ENCODE peak calls at places on chromosomes 6 and 20, in four cellular contexts. H, T, P and Q are unnamed samples.

GRCh38 chr6:117548797-117549301 is 53.5 kb downstream of the GOPC start:
- DNase-seq in H (no peak), T (peak; percentile 87), P (peak; percentile 17), Q (no peak)

GRCh38 chr6:137084090-137084489 is 39.3 kb upstream of the IL20RA start:
- DNase-seq in H (no peak), T (no peak), P (no peak), Q (no peak)

GRCh38 chr6:56348578-56348977 is 101.2 kb upstream of the COL21A1 start:
- DNase-seq in H (no peak), T (no peak), P (no peak), Q (no peak)

GRCh38 chr6:108621117-108621516 is 60.4 kb downstream of the FOXO3 start:
- DNase-seq in H (peak; percentile 21), T (peak; percentile 89), P (no peak), Q (no peak)

GRCh38 chr6:52155791-52156576 is 30.2 kb upstream of the IL17A start:
- DNase-seq in H (no peak), T (peak; percentile 18), P (no peak), Q (no peak)

GRCh38 chr6:127458817-127459216 is 372 bp downstream of the KIAA0408 start:
- DNase-seq in H (no peak), T (no peak), P (no peak), Q (no peak)

GRCh38 chr6:160163425-160163824 is 41.8 kb downstream of the SLC22A1 start:
- DNase-seq in H (no peak), T (no peak), P (no peak), Q (no peak)

GRCh38 chr6:124780621-124781020 is 181.6 kb upstream of the RNF217 start:
- DNase-seq in H (no peak), T (peak; percentile 14), P (no peak), Q (no peak)

GRCh38 chr6:43846556-43846955 is 76.5 kb downstream of the VEGFA start:
- DNase-seq in H (no peak), T (peak; percentile 18), P (no peak), Q (no peak)

GRCh38 chr20:57936636-57937310 is 227.0 kb upstream of the PMEPA1 start:
- DNase-seq in H (no peak), T (no peak), P (no peak), Q (no peak)

GRCh38 chr20:57941121-57941522 is 231.3 kb upstream of the PMEPA1 start:
- DNase-seq in H (no peak), T (no peak), P (no peak), Q (no peak)

GRCh38 chr20:57939499-57939898 is 229.7 kb upstream of the PMEPA1 start:
- DNase-seq in H (no peak), T (no peak), P (no peak), Q (no peak)

GRCh38 chr20:57940376-57940775 is 230.6 kb upstream of the PMEPA1 start:
- DNase-seq in H (no peak), T (no peak), P (no peak), Q (no peak)

DNA sequence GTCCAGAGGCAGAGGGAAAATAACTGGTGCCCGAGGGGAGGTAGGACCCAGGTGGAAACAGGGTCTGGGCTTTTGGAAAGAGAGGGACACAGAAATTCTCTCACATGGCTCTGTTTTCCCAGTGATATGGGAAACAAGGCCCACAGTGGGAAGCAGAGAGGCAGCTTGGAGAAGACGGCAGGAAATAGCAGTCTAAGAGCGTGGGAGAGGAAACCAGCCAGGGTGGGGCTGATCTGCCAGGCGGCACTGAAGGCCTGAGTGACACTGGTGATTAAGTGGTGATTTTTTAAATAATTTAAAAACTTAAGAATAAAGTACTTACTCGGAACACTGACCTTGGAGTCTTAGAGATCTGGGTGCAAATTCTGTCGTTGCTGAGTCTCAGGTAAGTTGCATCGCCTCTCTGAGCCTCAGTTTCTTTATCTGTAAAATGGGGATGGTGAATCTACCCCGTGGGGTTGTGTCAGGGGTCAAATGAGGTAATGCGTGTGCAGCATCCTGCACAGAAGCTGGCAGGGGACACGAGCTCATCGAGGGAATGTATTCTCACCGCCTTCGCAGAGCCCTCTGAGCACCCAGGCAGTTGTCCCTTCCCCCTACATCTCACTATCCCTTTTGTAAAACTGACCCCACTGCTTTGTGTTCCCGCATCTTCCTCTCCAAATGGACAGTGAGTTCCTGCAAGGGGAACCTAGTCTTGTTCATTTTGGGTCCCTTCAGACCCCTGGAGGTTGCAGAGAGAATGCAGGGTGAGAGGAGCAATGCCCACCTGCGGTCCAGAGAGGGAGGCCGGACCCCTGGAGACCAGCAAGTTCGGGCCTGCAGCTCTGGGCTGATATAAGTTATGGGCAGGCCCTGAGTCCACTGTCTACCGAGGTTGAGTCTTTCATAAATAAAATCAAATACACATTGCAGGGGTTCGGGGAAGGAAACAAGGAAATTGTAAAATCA is 228.6 kb upstream of the PMEPA1 start:
- DNase-seq in H (no peak), T (peak; percentile 13), P (no peak), Q (no peak)
- TF ChIP-seq CTCF in H (no peak), T (peak; percentile 14), P (no peak), Q (peak; percentile 21)

GRCh38 chr6:107075951-107076381 is 39.3 kb downstream of the BEND3 start:
- DNase-seq in H (no peak), T (peak; percentile 27), P (no peak), Q (no peak)
- TF ChIP-seq CTCF in H (peak; percentile 35), T (peak; percentile 17), P (no peak), Q (no peak)

DNA sequence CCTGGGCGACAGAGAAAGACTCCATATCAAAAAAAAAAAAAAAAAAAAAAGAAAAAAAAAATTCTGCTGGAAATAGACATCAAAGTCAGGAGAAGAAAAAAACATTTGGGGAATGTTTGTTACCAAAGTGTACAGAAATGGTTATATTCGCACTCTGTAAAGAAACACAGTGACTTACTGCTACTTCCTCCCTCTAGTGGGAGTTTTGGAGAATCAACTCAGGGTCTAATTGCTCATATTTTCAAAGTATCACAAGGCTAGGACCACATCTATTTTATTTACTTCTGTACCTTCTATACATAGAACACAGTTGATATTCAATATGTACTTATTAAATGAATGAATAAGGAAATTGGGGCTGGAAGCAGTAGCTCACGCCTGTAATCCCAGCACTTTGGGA is 24.4 kb downstream of the ARG1 start:
- DNase-seq in H (no peak), T (no peak), P (no peak), Q (no peak)
- TF ChIP-seq CTCF in H (peak; percentile 47), T (peak; percentile 46), P (peak; percentile 43), Q (peak; percentile 60)

DNA sequence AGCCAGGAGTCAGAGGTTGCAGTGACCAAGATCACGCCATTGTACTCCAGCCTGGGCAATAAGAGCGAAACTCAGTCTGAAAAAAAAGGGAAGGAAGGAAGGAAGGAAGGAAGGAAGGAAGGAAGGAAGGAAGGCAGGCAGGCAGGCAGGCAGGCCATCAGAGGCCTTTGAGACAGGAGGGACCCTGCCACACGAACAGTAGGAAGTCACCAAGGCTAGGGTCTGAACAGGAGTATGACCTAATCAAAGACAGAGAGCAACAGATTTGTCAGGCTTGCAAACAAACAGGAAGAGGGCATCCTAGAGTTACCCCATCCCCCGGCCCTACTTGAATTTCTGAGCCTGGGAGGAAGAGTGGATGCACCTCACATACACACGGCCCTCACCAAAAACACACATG is 67.1 kb downstream of the FGD2 start:
- DNase-seq in H (no peak), T (no peak), P (no peak), Q (no peak)
- TF ChIP-seq CTCF in H (no peak), T (no peak), P (no peak), Q (no peak)

DNA sequence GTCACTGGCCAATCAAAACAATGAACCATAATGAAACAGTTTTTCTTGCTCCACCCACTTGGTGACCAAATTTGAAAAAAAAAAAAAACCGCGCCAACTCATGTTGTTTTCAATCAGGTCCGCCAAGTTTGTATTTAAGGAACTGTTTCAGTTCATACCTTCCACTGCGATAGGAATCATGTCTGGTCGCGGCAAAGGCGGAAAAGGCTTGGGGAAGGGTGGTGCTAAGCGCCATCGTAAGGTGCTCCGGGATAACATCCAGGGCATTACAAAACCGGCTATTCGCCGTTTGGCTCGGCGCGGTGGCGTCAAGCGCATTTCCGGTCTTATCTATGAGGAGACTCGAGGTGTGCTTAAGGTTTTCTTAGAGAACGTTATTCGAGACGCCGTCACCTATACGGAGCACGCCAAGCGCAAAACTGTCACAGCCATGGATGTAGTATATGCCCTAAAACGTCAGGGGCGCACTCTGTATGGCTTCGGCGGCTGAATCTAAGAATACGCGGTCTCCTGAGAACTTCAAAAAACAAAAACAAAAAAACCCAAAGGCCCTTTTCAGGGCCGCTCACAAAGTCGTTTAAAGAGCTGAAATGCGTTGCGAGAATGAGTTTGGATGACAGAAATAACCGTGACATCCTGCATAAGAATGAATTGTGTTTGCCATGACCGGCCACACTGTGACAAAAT is 16.7 kb downstream of the HFE start:
- DNase-seq in H (peak; percentile 88), T (peak; percentile 97), P (peak; percentile 87), Q (peak; percentile 56)
- TF ChIP-seq CTCF in H (peak; percentile 62), T (peak; percentile 48), P (peak; percentile 67), Q (peak; percentile 58)

DNA sequence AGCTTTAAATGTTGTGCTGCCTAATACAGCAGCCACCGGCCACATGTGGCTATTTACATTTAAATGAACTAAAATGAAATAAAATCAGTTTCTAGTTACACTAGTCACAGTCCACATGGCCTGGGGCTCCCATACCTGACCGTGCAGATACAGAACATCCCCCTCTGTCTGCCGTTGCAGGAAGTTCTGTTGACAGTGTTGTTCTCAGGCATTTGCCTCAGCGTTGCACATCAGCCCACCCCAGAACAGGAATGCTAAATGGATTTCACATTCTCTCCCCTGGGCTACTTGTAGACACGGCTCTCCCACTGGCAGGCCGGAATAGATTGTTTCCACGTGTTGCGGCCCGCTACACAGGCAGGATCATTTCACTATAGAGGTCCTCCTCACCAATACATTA is 26.3 kb downstream of the JAG1 start:
- DNase-seq in H (no peak), T (no peak), P (no peak), Q (no peak)
- TF ChIP-seq CTCF in H (peak; percentile 30), T (peak; percentile 53), P (no peak), Q (peak; percentile 39)